ENCODE peak calls at places on chromosomes 16 and 17, in five cellular contexts. N, F, X, L and T are unnamed samples.

GRCh38 chr16:10262377-10263132 is 80.3 kb upstream of the GRIN2A start:
- DNase-seq in N (no peak), F (no peak), X (no peak), L (no peak), T (no peak)

GRCh38 chr17:71639865-71640264 is 481.0 kb upstream of the SOX9 start:
- DNase-seq in N (no peak), F (no peak), X (no peak), L (no peak), T (no peak)

GRCh38 chr16:75624921-75625334 is 1.8 kb upstream of the ADAT1 start:
- DNase-seq in N (no peak), F (no peak), X (no peak), L (peak), T (no peak)

GRCh38 chr16:88593489-88593888 is 23.3 kb downstream of the ZC3H18 start:
- DNase-seq in N (no peak), F (no peak), X (no peak), L (no peak), T (no peak)

GRCh38 chr16:84234656-84235285 is 5.0 kb downstream of the KCNG4 start:
- DNase-seq in N (no peak), F (no peak), X (no peak), L (peak), T (no peak)

GRCh38 chr17:77352996-77353395 is 212.2 kb downstream of the SEC14L1 start:
- DNase-seq in N (no peak), F (no peak), X (no peak), L (no peak), T (no peak)

GRCh38 chr16:1050466-1050865 is 22.1 kb upstream of the SSTR5 start:
- DNase-seq in N (no peak), F (no peak), X (no peak), L (no peak), T (no peak)

GRCh38 chr17:2101448-2102257 is 46.8 kb downstream of the HIC1 start:
- DNase-seq in N (no peak), F (no peak), X (no peak), L (no peak), T (no peak)

GRCh38 chr16:85136213-85136704 is 24.0 kb upstream of the CIBAR2 start:
- DNase-seq in N (no peak), F (no peak), X (no peak), L (peak), T (no peak)

GRCh38 chr17:57407287-57408063 is 151.2 kb downstream of the MSI2 start:
- DNase-seq in N (no peak), F (peak), X (no peak), L (no peak), T (peak)

GRCh38 chr17:35368086-35368824 is 5.2 kb downstream of the SLFN11 start:
- DNase-seq in N (no peak), F (no peak), X (no peak), L (peak), T (no peak)

GRCh38 chr16:68086336-68086821 is 1.2 kb downstream of the NFATC3 start:
- DNase-seq in N (no peak), F (no peak), X (no peak), L (peak), T (no peak)

GRCh38 chr17:55200904-55201608 is 63.7 kb upstream of the HLF start:
- DNase-seq in N (no peak), F (no peak), X (no peak), L (no peak), T (no peak)

GRCh38 chr17:39174907-39175694 is 9.1 kb upstream of the ARL5C start:
- DNase-seq in N (no peak), F (peak), X (peak), L (peak), T (peak)

GRCh38 chr16:56989988-56990387 is 631 bp downstream of the NLRC5 start:
- DNase-seq in N (no peak), F (no peak), X (no peak), L (no peak), T (no peak)

DNA sequence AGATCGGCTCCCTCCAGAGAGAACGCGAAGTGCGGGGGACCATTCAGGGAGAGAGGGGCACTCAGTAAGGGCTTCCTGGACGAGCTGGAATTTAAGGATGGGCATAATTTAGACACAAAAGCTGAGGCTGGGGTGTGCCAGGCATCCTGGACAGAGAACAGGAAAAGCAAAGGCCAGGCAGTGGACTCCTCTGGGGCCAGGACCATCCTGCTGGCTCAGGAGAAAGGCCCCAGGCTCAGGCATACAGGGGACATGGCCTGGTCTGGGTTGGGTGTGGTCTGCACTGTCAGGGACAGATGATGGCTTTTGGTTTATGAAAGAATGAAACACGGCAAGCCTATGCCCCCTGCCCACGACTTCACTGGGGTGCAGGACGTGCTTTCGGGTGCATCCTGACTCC is 48.9 kb upstream of the DOC2B start:
- DNase-seq in N (no peak), F (no peak), X (peak), L (no peak), T (no peak)
- TF ChIP-seq CTCF in N (no peak), F (no peak), X (no peak), L (no peak), T (no peak)

GRCh38 chr17:52207786-52208185 is 49.3 kb upstream of the CA10 start:
- DNase-seq in N (no peak), F (no peak), X (no peak), L (no peak), T (no peak)
- TF ChIP-seq CTCF in N (no peak), F (no peak), X (no peak), L (no peak), T (no peak)

GRCh38 chr17:82527893-82528292 is 8.4 kb downstream of the FOXK2 start:
- DNase-seq in N (no peak), F (no peak), X (no peak), L (no peak), T (no peak)

GRCh38 chr17:82531431-82531881 is 11.9 kb downstream of the FOXK2 start:
- DNase-seq in N (peak), F (no peak), X (no peak), L (peak), T (no peak)

GRCh38 chr17:82529914-82530300 is 10.4 kb downstream of the FOXK2 start:
- DNase-seq in N (no peak), F (no peak), X (no peak), L (no peak), T (no peak)

GRCh38 chr17:82525712-82526111 is 6.2 kb downstream of the FOXK2 start:
- DNase-seq in N (no peak), F (no peak), X (no peak), L (no peak), T (no peak)

DNA sequence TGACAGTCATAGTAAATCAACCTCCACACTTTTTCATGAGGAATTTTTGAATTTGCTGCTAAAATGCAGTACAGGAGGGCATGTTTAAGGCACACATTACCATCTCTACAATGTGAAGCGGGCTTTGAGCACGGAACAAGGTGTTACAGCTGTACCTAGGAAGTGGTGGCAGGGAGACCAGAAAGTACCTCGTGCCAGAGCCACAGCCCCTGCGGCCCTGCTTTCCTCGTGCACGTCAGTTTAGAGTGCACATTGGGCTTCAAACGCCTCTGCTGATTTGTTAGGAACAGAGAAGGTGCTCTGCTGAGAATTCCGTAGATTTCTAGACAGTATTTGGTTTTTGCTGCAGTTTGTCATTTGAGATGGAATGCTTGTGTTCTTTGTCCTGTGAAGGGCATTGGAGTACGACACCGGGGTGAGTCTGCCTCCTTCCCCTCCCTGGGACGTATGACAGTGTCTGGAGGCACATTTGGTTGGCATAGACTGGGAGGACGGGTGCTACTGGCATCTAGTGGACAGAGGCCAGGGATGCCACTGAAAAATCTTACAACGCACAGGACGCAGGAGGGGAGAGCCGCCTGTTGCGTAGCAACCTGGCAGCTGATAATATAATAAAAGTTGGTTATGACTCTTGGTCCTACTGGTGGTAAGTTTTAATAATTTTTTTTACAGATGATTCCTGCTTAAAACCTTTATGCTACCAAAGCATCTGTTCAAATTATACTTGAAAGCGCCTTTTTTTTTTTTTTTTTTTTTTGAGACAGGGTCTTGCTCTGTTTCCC is 9.1 kb downstream of the FOXK2 start:
- DNase-seq in N (peak), F (no peak), X (no peak), L (peak), T (no peak)
- TF ChIP-seq CTCF in N (peak), F (peak), X (no peak), L (no peak), T (no peak)

GRCh38 chr17:28675980-28676379 is 14.0 kb downstream of the SUPT6H start:
- DNase-seq in N (no peak), F (no peak), X (no peak), L (no peak), T (peak)
- TF ChIP-seq CTCF in N (no peak), F (no peak), X (no peak), L (no peak), T (peak)